ENCODE peak calls at places on chromosomes 16 and 17, in eight cellular contexts. G, F, O, H, X, Z, R and J are unnamed samples.

GRCh38 chr17:5237541-5238016 is 2.9 kb upstream of the SCIMP start:
- DNase-seq in X (peak), Z (peak), F (peak), R (peak), O (peak), G (peak), H (peak), J (peak)

GRCh38 chr16:57823836-57824235 is 21.5 kb upstream of the KIFC3 start:
- DNase-seq in F (no peak), H (no peak), R (no peak), O (no peak), X (no peak), Z (no peak), G (no peak), J (no peak)

GRCh38 chr16:86789621-86790051 is 211.3 kb downstream of the FOXL1 start:
- DNase-seq in Z (no peak), H (no peak), F (no peak), R (no peak), G (peak), O (no peak), X (no peak), J (peak)

GRCh38 chr17:33968350-33969044 is 286.6 kb upstream of the CCL2 start:
- DNase-seq in Z (peak), R (no peak), H (peak), F (no peak), X (no peak), O (no peak), G (no peak), J (no peak)

GRCh38 chr16:68083861-68084503 is 1.2 kb upstream of the NFATC3 start:
- DNase-seq in X (peak), H (no peak), O (peak), G (peak), Z (peak), F (no peak), R (no peak), J (peak)

GRCh38 chr17:30930495-30930894 is 8.8 kb downstream of the ADAP2 start:
- DNase-seq in G (no peak), H (no peak), O (no peak), X (no peak), Z (no peak), F (peak), R (no peak), J (no peak)

GRCh38 chr17:82756166-82756565 is 4.3 kb downstream of the TBCD start:
- DNase-seq in H (no peak), G (no peak), R (no peak), O (no peak), Z (no peak), X (no peak), F (no peak), J (no peak)

GRCh38 chr16:57531253-57531575 is 5.2 kb downstream of the CCDC102A start:
- DNase-seq in O (no peak), X (no peak), G (no peak), H (no peak), R (no peak), F (no peak), Z (no peak), J (no peak)

GRCh38 chr16:89210165-89210903 is 7.2 kb upstream of the ZNF778 start:
- DNase-seq in O (peak), F (no peak), Z (no peak), R (no peak), G (no peak), H (no peak), X (no peak), J (no peak)